ENCODE peak calls at places on chromosomes 5 and 9, in seven cellular contexts. One of them, this sample, is unnamed.

GRCh38 chr5:96483878-96484277 is 50.8 kb upstream of the PCSK1 start:
- DNase-seq in HepG2: peak
- DNase-seq in SK-N-SH: no peak
- DNase-seq in H1: no peak
- DNase-seq in K562: peak
- DNase-seq in GM12878: no peak
- DNase-seq in NT2/D1: peak
- DNase-seq in this sample: peak

GRCh38 chr9:93670208-93671029 is 94.0 kb downstream of the PHF2 start:
- DNase-seq in HepG2: no peak
- DNase-seq in SK-N-SH: peak
- DNase-seq in H1: no peak
- DNase-seq in K562: no peak
- DNase-seq in GM12878: no peak
- DNase-seq in NT2/D1: no peak
- DNase-seq in this sample: no peak

GRCh38 chr5:32771037-32771436 is 59.9 kb downstream of the NPR3 start:
- DNase-seq in HepG2: no peak
- DNase-seq in SK-N-SH: no peak
- DNase-seq in H1: no peak
- DNase-seq in K562: no peak
- DNase-seq in GM12878: no peak
- DNase-seq in NT2/D1: no peak
- DNase-seq in this sample: no peak

GRCh38 chr9:113219972-113220371 is 1.1 kb downstream of the FKBP15 start:
- DNase-seq in HepG2: no peak
- DNase-seq in SK-N-SH: no peak
- DNase-seq in H1: no peak
- DNase-seq in K562: no peak
- DNase-seq in GM12878: peak
- DNase-seq in NT2/D1: no peak
- DNase-seq in this sample: no peak

GRCh38 chr9:125472926-125473701 is 211.5 kb downstream of the GAPVD1 start:
- DNase-seq in HepG2: peak
- DNase-seq in SK-N-SH: peak
- DNase-seq in H1: no peak
- DNase-seq in K562: peak
- DNase-seq in GM12878: no peak
- DNase-seq in NT2/D1: no peak
- DNase-seq in this sample: no peak

GRCh38 chr5:83927140-83927733 is 206.6 kb upstream of the HAPLN1 start:
- DNase-seq in HepG2: peak
- DNase-seq in SK-N-SH: peak
- DNase-seq in H1: peak
- DNase-seq in K562: peak
- DNase-seq in GM12878: no peak
- DNase-seq in NT2/D1: peak
- DNase-seq in this sample: peak

GRCh38 chr5:43428034-43428712 is 16.0 kb upstream of the CCL28 start:
- DNase-seq in HepG2: no peak
- DNase-seq in SK-N-SH: no peak
- DNase-seq in H1: no peak
- DNase-seq in K562: no peak
- DNase-seq in GM12878: no peak
- DNase-seq in NT2/D1: no peak
- DNase-seq in this sample: no peak

GRCh38 chr5:32498484-32498883 is 53.9 kb upstream of the ZFR start:
- DNase-seq in HepG2: no peak
- DNase-seq in SK-N-SH: no peak
- DNase-seq in H1: no peak
- DNase-seq in K562: no peak
- DNase-seq in GM12878: no peak
- DNase-seq in NT2/D1: no peak
- DNase-seq in this sample: no peak

GRCh38 chr5:62348723-62349481 is 42.9 kb downstream of the KIF2A start:
- DNase-seq in HepG2: no peak
- DNase-seq in SK-N-SH: no peak
- DNase-seq in H1: no peak
- DNase-seq in K562: no peak
- DNase-seq in GM12878: no peak
- DNase-seq in NT2/D1: no peak
- DNase-seq in this sample: no peak

GRCh38 chr5:40410231-40410861 is 269.4 kb upstream of the PTGER4 start:
- DNase-seq in HepG2: no peak
- DNase-seq in SK-N-SH: no peak
- DNase-seq in H1: no peak
- DNase-seq in K562: no peak
- DNase-seq in GM12878: no peak
- DNase-seq in NT2/D1: no peak
- DNase-seq in this sample: no peak

GRCh38 chr9:12554636-12555035 is 138.5 kb upstream of the TYRP1 start:
- DNase-seq in HepG2: peak
- DNase-seq in SK-N-SH: peak
- DNase-seq in H1: no peak
- DNase-seq in K562: no peak
- DNase-seq in GM12878: no peak
- DNase-seq in NT2/D1: peak
- DNase-seq in this sample: no peak

GRCh38 chr9:98229620-98230019 is 25.8 kb downstream of the TBC1D2 start:
- DNase-seq in HepG2: no peak
- DNase-seq in SK-N-SH: no peak
- DNase-seq in H1: no peak
- DNase-seq in K562: no peak
- DNase-seq in GM12878: no peak
- DNase-seq in NT2/D1: no peak
- DNase-seq in this sample: no peak

GRCh38 chr5:179836225-179837019 is 15.7 kb downstream of the SQSTM1 start:
- DNase-seq in HepG2: no peak
- DNase-seq in SK-N-SH: no peak
- DNase-seq in H1: no peak
- DNase-seq in K562: no peak
- DNase-seq in GM12878: no peak
- DNase-seq in NT2/D1: no peak
- DNase-seq in this sample: no peak

GRCh38 chr9:122213589-122214413 is 15.0 kb downstream of the LHX6 start:
- DNase-seq in HepG2: peak
- DNase-seq in SK-N-SH: peak
- DNase-seq in H1: peak
- DNase-seq in K562: peak
- DNase-seq in GM12878: no peak
- DNase-seq in NT2/D1: peak
- DNase-seq in this sample: peak

GRCh38 chr9:114995681-114996221 is 65.4 kb upstream of the TNFSF8 start:
- DNase-seq in HepG2: no peak
- DNase-seq in SK-N-SH: no peak
- DNase-seq in H1: no peak
- DNase-seq in K562: no peak
- DNase-seq in GM12878: no peak
- DNase-seq in NT2/D1: no peak
- DNase-seq in this sample: no peak

GRCh38 chr9:89433826-89434225 is 64.1 kb downstream of the SEMA4D start:
- DNase-seq in HepG2: no peak
- DNase-seq in SK-N-SH: no peak
- DNase-seq in H1: no peak
- DNase-seq in K562: no peak
- DNase-seq in GM12878: no peak
- DNase-seq in NT2/D1: no peak
- DNase-seq in this sample: no peak

GRCh38 chr9:8856686-8857329 is 1057.2 kb upstream of the DMAC1 start:
- DNase-seq in HepG2: no peak
- DNase-seq in SK-N-SH: peak
- DNase-seq in H1: no peak
- DNase-seq in K562: no peak
- DNase-seq in GM12878: no peak
- DNase-seq in NT2/D1: no peak
- DNase-seq in this sample: no peak

GRCh38 chr5:153629027-153629426 is 138.6 kb downstream of the GRIA1 start:
- DNase-seq in HepG2: no peak
- DNase-seq in SK-N-SH: peak
- DNase-seq in H1: peak
- DNase-seq in K562: no peak
- DNase-seq in GM12878: no peak
- DNase-seq in NT2/D1: peak
- DNase-seq in this sample: peak

GRCh38 chr5:142108432-142109355 is at the start of gene NDFIP1:
- DNase-seq in HepG2: peak
- DNase-seq in SK-N-SH: peak
- DNase-seq in H1: peak
- DNase-seq in K562: peak
- DNase-seq in GM12878: no peak
- DNase-seq in NT2/D1: peak
- DNase-seq in this sample: peak

GRCh38 chr5:142107729-142108431 is 699 bp upstream of the NDFIP1 start:
- DNase-seq in HepG2: no peak
- DNase-seq in SK-N-SH: no peak
- DNase-seq in H1: no peak
- DNase-seq in K562: no peak
- DNase-seq in GM12878: no peak
- DNase-seq in NT2/D1: no peak
- DNase-seq in this sample: no peak

GRCh38 chr5:142109356-142110045 is 922 bp downstream of the NDFIP1 start:
- DNase-seq in HepG2: no peak
- DNase-seq in SK-N-SH: no peak
- DNase-seq in H1: no peak
- DNase-seq in K562: no peak
- DNase-seq in GM12878: no peak
- DNase-seq in NT2/D1: no peak
- DNase-seq in this sample: no peak

GRCh38 chr5:142110046-142110531 is 1.5 kb downstream of the NDFIP1 start:
- DNase-seq in HepG2: peak
- DNase-seq in SK-N-SH: peak
- DNase-seq in H1: no peak
- DNase-seq in K562: no peak
- DNase-seq in GM12878: peak
- DNase-seq in NT2/D1: no peak
- DNase-seq in this sample: no peak

GRCh38 chr5:142110988-142111687 is 2.6 kb downstream of the NDFIP1 start:
- DNase-seq in HepG2: no peak
- DNase-seq in SK-N-SH: no peak
- DNase-seq in H1: no peak
- DNase-seq in K562: no peak
- DNase-seq in GM12878: no peak
- DNase-seq in NT2/D1: no peak
- DNase-seq in this sample: no peak
- H3K4me3 ChIP-seq in HepG2: no peak
- H3K4me3 ChIP-seq in SK-N-SH: peak
- H3K4me3 ChIP-seq in H1: no peak
- H3K4me3 ChIP-seq in K562: no peak
- H3K4me3 ChIP-seq in GM12878: no peak
- H3K4me3 ChIP-seq in NT2/D1: no peak
- H3K4me3 ChIP-seq in this sample: no peak

DNA sequence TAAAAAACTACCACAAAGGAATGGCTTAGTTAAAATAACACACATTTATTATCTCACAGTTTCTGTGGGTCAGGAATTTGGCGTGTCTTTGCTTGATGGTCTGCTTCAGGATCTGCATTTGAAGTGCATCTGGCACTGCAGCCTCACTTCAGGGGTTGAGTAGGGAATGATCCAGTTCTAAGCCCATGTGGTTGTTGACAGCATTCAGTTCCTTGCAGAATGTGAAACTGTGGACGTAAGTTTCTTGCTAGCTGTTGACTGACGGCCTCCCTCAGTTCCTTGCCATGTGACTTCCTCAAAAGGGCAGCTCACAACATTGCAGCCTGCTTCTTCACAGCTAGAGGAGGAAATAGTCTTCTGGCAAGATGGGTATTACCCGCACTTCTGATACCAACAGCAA is 2.1 kb upstream of the OGN start:
- DNase-seq in HepG2: no peak
- DNase-seq in SK-N-SH: no peak
- DNase-seq in H1: no peak
- DNase-seq in K562: no peak
- DNase-seq in GM12878: peak
- DNase-seq in NT2/D1: no peak
- DNase-seq in this sample: no peak
- TF ChIP-seq YY1 in HepG2: no peak
- TF ChIP-seq YY1 in SK-N-SH: no peak
- TF ChIP-seq YY1 in H1: no peak
- TF ChIP-seq YY1 in K562: no peak
- TF ChIP-seq YY1 in GM12878: no peak
- TF ChIP-seq YY1 in NT2/D1: no peak
- TF ChIP-seq YY1 in this sample: no peak

GRCh38 chr5:147413266-147413665 is 96.6 kb downstream of the DPYSL3 start:
- DNase-seq in HepG2: no peak
- DNase-seq in SK-N-SH: no peak
- DNase-seq in H1: no peak
- DNase-seq in K562: no peak
- DNase-seq in GM12878: no peak
- DNase-seq in NT2/D1: no peak
- DNase-seq in this sample: no peak

GRCh38 chr5:147417133-147417813 is 92.6 kb downstream of the DPYSL3 start:
- DNase-seq in HepG2: no peak
- DNase-seq in SK-N-SH: no peak
- DNase-seq in H1: no peak
- DNase-seq in K562: no peak
- DNase-seq in GM12878: no peak
- DNase-seq in NT2/D1: no peak
- DNase-seq in this sample: no peak

GRCh38 chr5:147415663-147416062 is 94.2 kb downstream of the DPYSL3 start:
- DNase-seq in HepG2: no peak
- DNase-seq in SK-N-SH: no peak
- DNase-seq in H1: no peak
- DNase-seq in K562: no peak
- DNase-seq in GM12878: no peak
- DNase-seq in NT2/D1: no peak
- DNase-seq in this sample: no peak

DNA sequence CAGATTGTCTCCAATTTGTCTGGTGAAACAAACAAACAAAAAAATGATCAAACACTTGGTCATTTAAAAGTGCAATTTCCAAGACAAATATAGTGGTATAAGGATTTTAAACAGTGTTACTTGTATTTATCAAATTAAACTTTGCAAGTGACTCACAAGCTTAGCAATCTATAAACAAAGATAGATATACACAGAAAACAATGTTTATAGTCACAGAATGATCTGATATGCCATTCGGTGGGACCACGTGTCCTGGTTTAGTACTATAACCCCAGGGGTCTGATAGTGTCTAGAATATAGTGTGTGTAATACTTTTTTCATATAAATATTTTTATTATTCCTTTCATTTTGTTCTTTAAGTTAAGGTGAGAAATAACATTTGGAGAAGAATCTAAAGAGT is 91.3 kb downstream of the DPYSL3 start:
- DNase-seq in HepG2: no peak
- DNase-seq in SK-N-SH: no peak
- DNase-seq in H1: no peak
- DNase-seq in K562: no peak
- DNase-seq in GM12878: no peak
- DNase-seq in NT2/D1: no peak
- DNase-seq in this sample: no peak
- H3K4me3 ChIP-seq in HepG2: no peak
- H3K4me3 ChIP-seq in SK-N-SH: no peak
- H3K4me3 ChIP-seq in H1: no peak
- H3K4me3 ChIP-seq in K562: no peak
- H3K4me3 ChIP-seq in GM12878: no peak
- H3K4me3 ChIP-seq in NT2/D1: no peak
- H3K4me3 ChIP-seq in this sample: no peak

GRCh38 chr9:82443312-82443711 is 454.7 kb downstream of the SPATA31D1 start:
- DNase-seq in HepG2: no peak
- DNase-seq in SK-N-SH: no peak
- DNase-seq in H1: no peak
- DNase-seq in K562: no peak
- DNase-seq in GM12878: no peak
- DNase-seq in NT2/D1: no peak
- DNase-seq in this sample: no peak

GRCh38 chr9:82447343-82447742 is 458.8 kb downstream of the SPATA31D1 start:
- DNase-seq in HepG2: no peak
- DNase-seq in SK-N-SH: no peak
- DNase-seq in H1: no peak
- DNase-seq in K562: no peak
- DNase-seq in GM12878: no peak
- DNase-seq in NT2/D1: no peak
- DNase-seq in this sample: no peak

GRCh38 chr9:82445556-82445955 is 457.0 kb downstream of the SPATA31D1 start:
- DNase-seq in HepG2: no peak
- DNase-seq in SK-N-SH: no peak
- DNase-seq in H1: no peak
- DNase-seq in K562: no peak
- DNase-seq in GM12878: no peak
- DNase-seq in NT2/D1: no peak
- DNase-seq in this sample: no peak
- TF ChIP-seq YY1 in HepG2: no peak
- TF ChIP-seq YY1 in SK-N-SH: no peak
- TF ChIP-seq YY1 in H1: no peak
- TF ChIP-seq YY1 in K562: no peak
- TF ChIP-seq YY1 in GM12878: no peak
- TF ChIP-seq YY1 in NT2/D1: no peak
- TF ChIP-seq YY1 in this sample: no peak

This sample was measured in HCT116.